ENCODE peak calls at places on chromosomes 6 and 20, in six cellular contexts. N is fibroblast of villous mesenchyme; K is T-helper 1 cell; W is stimulated activated CD4-positive, alpha-beta T cell treated with anti-CD3 and anti-CD28 coated beads, Interleukin-15, amount 100 ng/mL, for 1 hour; G is activated CD4-positive, alpha-beta T cell treated with anti-CD3 and anti-CD28 coated beads, Interleukin-2, amount 50 U/mL, for 1 hour; L is C1 segment of cervical spinal cord. H is an unnamed sample.

GRCh38 chr6:168803874-168804273 is 362.9 kb downstream of the SMOC2 start:
- DNase-seq in N (no peak), K (no peak), W (no peak), G (no peak), L (no peak), H (no peak)

GRCh38 chr6:43050981-43051380 is 2.7 kb downstream of the CUL7 start:
- DNase-seq in N (no peak), K (no peak), W (no peak), G (no peak), L (no peak), H (no peak)

GRCh38 chr20:35007891-35008290 is 52.2 kb downstream of the MYH7B start:
- DNase-seq in N (no peak), K (no peak), W (no peak), G (no peak), L (no peak), H (no peak)

GRCh38 chr20:51592564-51592963 is 50.0 kb upstream of the NFATC2 start:
- DNase-seq in N (no peak), K (no peak), W (no peak), G (no peak), L (no peak), H (no peak)

GRCh38 chr20:57907131-57908083 is 197.6 kb upstream of the PMEPA1 start:
- DNase-seq in N (no peak), K (no peak), W (no peak), G (no peak), L (no peak), H (no peak)

GRCh38 chr20:34083137-34083536 is 28.9 kb downstream of the EIF2S2 start:
- DNase-seq in N (peak), K (no peak), W (no peak), G (no peak), L (no peak), H (no peak)

GRCh38 chr6:137829641-137830083 is 37.4 kb upstream of the TNFAIP3 start:
- DNase-seq in N (peak), K (no peak), W (no peak), G (no peak), L (no peak), H (no peak)

GRCh38 chr20:48749437-48749836 is 78.4 kb downstream of the PREX1 start:
- DNase-seq in N (no peak), K (no peak), W (no peak), G (no peak), L (no peak), H (no peak)

GRCh38 chr20:23245553-23246128 is 105.0 kb upstream of the NXT1 start:
- DNase-seq in N (no peak), K (no peak), W (no peak), G (no peak), L (peak), H (peak)